ENCODE peak calls at places on chromosomes 3 and 15, in seven cellular contexts. D, G, Q, F, S, K and J are unnamed samples.

GRCh38 chr15:49082960-49083359 is 36.7 kb upstream of the SECISBP2L start:
- DNase-seq in Q (no peak), F (peak), S (peak), G (no peak), K (no peak), D (no peak), J (no peak)

GRCh38 chr15:38362355-38362754 is 91.6 kb upstream of the FAM98B start:
- DNase-seq in G (no peak), K (no peak), Q (no peak), D (no peak), S (no peak), F (no peak), J (no peak)

GRCh38 chr3:195889843-195890407 is 18.4 kb downstream of the TNK2 start:
- DNase-seq in D (no peak), Q (no peak), G (no peak), K (no peak), F (no peak), S (no peak), J (no peak)

GRCh38 chr3:18343809-18344208 is 81.3 kb downstream of the SATB1 start:
- DNase-seq in K (no peak), G (no peak), Q (no peak), F (no peak), D (no peak), S (no peak), J (no peak)

GRCh38 chr3:13705702-13706280 is 156.9 kb downstream of the FBLN2 start:
- DNase-seq in G (no peak), S (no peak), F (no peak), D (no peak), Q (no peak), K (no peak), J (peak)

GRCh38 chr3:173770796-173771573 is 373.4 kb downstream of the NLGN1 start:
- DNase-seq in D (no peak), S (no peak), K (no peak), Q (no peak), F (peak), G (no peak), J (no peak)

GRCh38 chr3:5312278-5312677 is 124.8 kb downstream of the EDEM1 start:
- DNase-seq in K (no peak), Q (no peak), G (no peak), S (no peak), F (no peak), D (no peak), J (no peak)

GRCh38 chr3:47974974-47975470 is 41.2 kb downstream of the MAP4 start:
- DNase-seq in Q (no peak), F (no peak), K (no peak), S (no peak), D (no peak), G (no peak), J (no peak)

GRCh38 chr3:125594581-125595011 is 701 bp downstream of the OSBPL11 start:
- DNase-seq in F (no peak), D (peak), G (no peak), S (no peak), K (peak), Q (no peak), J (no peak)

GRCh38 chr3:155846119-155846518 is 8.1 kb downstream of the SLC33A1 start:
- DNase-seq in F (peak), K (no peak), G (no peak), Q (no peak), D (no peak), S (peak), J (no peak)

GRCh38 chr15:84685304-84685703 is 27.3 kb upstream of the NMB start:
- DNase-seq in F (peak), Q (no peak), K (no peak), S (peak), G (no peak), D (peak), J (no peak)

GRCh38 chr3:178392553-178392952 is 143.7 kb upstream of the KCNMB2 start:
- DNase-seq in S (peak), Q (no peak), K (no peak), D (no peak), G (no peak), F (peak), J (no peak)

GRCh38 chr15:67094001-67094826 is 28.8 kb downstream of the SMAD3 start:
- DNase-seq in S (no peak), D (no peak), F (no peak), K (no peak), Q (no peak), G (no peak), J (no peak)

GRCh38 chr3:73069775-73070444 is 8.5 kb downstream of the EBLN2 start:
- DNase-seq in G (no peak), S (no peak), Q (no peak), F (no peak), D (no peak), K (no peak), J (no peak)

GRCh38 chr15:71752604-71753289 is 57.6 kb upstream of the NR2E3 start:
- DNase-seq in G (no peak), S (peak), D (peak), F (peak), K (peak), Q (no peak), J (no peak)

GRCh38 chr15:61748529-61748928 is 311.7 kb downstream of the VPS13C start:
- DNase-seq in D (no peak), S (no peak), F (peak), K (no peak), G (no peak), Q (no peak), J (no peak)

GRCh38 chr15:69628256-69629093 is 175.9 kb downstream of the RPLP1 start:
- DNase-seq in K (no peak), G (no peak), Q (no peak), D (no peak), F (no peak), S (no peak), J (no peak)

DNA sequence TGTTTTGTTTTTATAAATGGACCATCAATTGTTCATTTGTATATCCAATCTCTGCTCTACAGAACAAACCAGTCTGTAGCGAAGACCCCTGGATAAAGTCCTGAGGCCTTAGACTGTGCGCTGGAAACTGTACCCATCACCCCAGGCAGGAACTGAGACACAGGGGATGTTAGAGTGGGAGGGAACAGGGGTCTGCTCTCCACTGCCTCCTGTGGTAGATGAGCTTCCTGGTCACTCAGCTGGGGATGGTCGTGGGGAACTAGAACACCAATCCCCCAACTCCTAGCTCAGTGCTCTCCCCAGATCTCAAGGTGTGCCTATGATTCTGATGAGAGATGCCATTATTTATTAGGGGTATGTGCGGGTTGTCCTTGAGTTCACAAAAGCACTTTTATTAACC is 340.2 kb upstream of the IGF1R start:
- DNase-seq in Q (no peak), S (no peak), K (no peak), G (no peak), D (no peak), F (no peak), J (no peak)
- TF ChIP-seq CTCF in Q (no peak), S (no peak), K (no peak), G (no peak), D (no peak), F (no peak), J (no peak)

GRCh38 chr15:55194246-55194645 is 2.5 kb downstream of the RSL24D1 start:
- DNase-seq in F (no peak), K (no peak), G (no peak), Q (no peak), S (no peak), D (no peak), J (no peak)
- TF ChIP-seq CTCF in F (no peak), K (no peak), G (no peak), Q (no peak), S (no peak), D (no peak), J (no peak)

DNA sequence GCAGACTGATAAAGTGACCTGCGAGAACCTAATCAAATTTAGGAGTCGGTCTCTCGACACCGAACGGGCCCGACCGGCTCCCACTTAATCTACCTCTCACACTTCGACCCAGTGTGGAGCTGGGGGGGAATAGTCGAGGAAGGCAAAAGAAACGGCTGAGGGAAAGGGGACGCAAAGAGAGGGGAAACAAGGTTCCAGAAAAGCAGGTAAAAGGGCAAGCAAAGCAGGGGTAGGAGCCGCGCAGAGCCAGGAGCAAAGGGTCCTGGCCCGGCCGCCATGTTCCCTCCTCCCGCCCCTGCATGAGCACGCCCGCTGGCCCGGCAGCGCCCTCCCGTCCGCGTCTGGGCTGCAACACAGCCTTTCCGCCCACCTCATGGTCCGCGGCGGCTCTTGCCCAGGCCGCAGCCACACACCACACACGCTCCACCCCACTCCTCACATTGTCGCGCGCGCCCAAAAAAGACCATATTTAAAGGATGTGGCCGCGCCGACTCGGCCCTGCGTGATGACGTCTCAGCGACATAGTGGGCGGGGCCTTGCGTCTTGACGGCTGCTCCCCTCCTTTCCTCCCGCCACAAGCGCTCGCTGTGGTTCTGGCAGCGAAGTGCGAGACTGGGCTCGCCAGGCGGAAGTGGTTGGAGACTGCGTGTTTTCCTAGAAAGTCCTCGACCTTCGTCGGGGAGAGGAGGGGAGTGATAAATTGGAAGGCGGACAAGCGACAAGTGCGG is at the start of gene ICE2:
- DNase-seq in F (peak), Q (peak), S (peak), D (peak), K (peak), G (peak), J (peak)
- TF ChIP-seq CTCF in F (no peak), Q (no peak), S (no peak), D (peak), K (peak), G (no peak), J (no peak)

GRCh38 chr3:167740961-167741587 is 5.6 kb downstream of the SERPINI1 start:
- DNase-seq in S (peak), Q (no peak), F (peak), G (no peak), D (peak), K (peak), J (no peak)
- TF ChIP-seq CTCF in S (peak), Q (no peak), F (peak), G (peak), D (peak), K (peak), J (no peak)

DNA sequence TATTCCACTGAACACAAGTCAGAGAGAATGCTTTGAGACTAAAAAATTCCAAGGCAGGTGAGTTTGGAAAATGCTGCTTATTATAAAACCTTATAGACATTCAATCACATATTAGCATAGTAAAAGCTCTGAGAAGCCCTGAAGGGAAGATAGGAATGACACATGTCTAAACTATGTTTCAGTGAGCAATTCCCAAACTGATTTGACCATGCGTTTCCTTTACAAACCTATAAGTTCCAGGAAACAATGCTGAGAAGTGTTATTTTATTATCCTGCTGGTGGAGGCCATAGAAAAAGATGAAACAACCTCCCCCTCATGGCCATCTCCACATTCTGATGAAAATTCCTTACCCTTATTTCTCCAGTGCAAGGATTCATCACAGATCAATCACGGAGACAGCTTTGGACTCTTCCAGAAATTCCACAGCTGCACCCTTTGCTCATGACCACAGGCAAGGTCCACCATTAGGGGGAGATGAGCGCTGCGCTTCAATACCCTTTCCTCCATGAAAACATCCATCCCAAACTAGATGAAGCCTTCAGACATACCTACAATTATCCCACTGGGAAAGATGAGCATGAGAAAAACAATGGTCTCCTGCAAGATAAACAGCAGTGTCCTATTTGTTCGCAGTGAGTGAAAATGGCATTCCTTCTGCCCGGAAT is 372.2 kb downstream of the MAGI1 start:
- DNase-seq in D (no peak), Q (no peak), G (no peak), F (peak), S (no peak), K (no peak), J (no peak)
- TF ChIP-seq CTCF in D (no peak), Q (no peak), G (no peak), F (no peak), S (peak), K (no peak), J (no peak)